ENCODE peak calls at places on chromosome 15, in seven cellular contexts. T is Kasumi-1, K is HTR-8/SVneo, B is A172, S is body of pancreas, H is mesendoderm, D is C1 segment of cervical spinal cord. W is an unnamed sample.

GRCh38 chr15:81024265-81024875 is 23.6 kb downstream of the TLNRD1 start:
- DNase-seq in T (peak), K (no peak), B (no peak), S (no peak), H (peak), D (no peak), W (no peak)

GRCh38 chr15:52749250-52749649 is 40.9 kb downstream of the ONECUT1 start:
- DNase-seq in T (no peak), K (no peak), B (no peak), S (no peak), H (peak), D (no peak), W (no peak)

GRCh38 chr15:52331490-52332240 is 36.1 kb upstream of the MYO5C start:
- DNase-seq in T (peak), K (peak), B (peak), S (peak), H (peak), D (no peak), W (peak)

GRCh38 chr15:89057506-89058133 is 30.6 kb upstream of the ABHD2 start:
- DNase-seq in T (peak), K (peak), B (peak), S (peak), H (peak), D (peak), W (peak)

GRCh38 chr15:66187271-66187670 is 66.3 kb downstream of the MEGF11 start:
- DNase-seq in T (no peak), K (no peak), B (no peak), S (no peak), H (no peak), D (no peak), W (no peak)

GRCh38 chr15:62571072-62571471 is 406.0 kb upstream of the C2CD4B start:
- DNase-seq in T (no peak), K (no peak), B (no peak), S (no peak), H (no peak), D (no peak), W (no peak)

GRCh38 chr15:77482570-77482969 is 61.9 kb downstream of the HMG20A start:
- DNase-seq in T (no peak), K (peak), B (peak), S (no peak), H (no peak), D (no peak), W (peak)

GRCh38 chr15:58383876-58384275 is 47.9 kb upstream of the LIPC start:
- DNase-seq in T (no peak), K (no peak), B (no peak), S (no peak), H (peak), D (no peak), W (no peak)

GRCh38 chr15:82968066-82968465 is 15.5 kb upstream of the HOMER2 start:
- DNase-seq in T (peak), K (no peak), B (peak), S (no peak), H (no peak), D (no peak), W (peak)

GRCh38 chr15:29452881-29453731 is 183.5 kb upstream of the NSMCE3 start:
- DNase-seq in T (peak), K (no peak), B (peak), S (no peak), H (no peak), D (no peak), W (no peak)

GRCh38 chr15:56468271-56468912 is 3.5 kb upstream of the MNS1 start:
- DNase-seq in T (peak), K (no peak), B (peak), S (no peak), H (peak), D (no peak), W (no peak)

GRCh38 chr15:27492021-27492621 is 521.1 kb downstream of the GABRG3 start:
- DNase-seq in T (no peak), K (no peak), B (no peak), S (no peak), H (peak), D (peak), W (peak)

GRCh38 chr15:40471778-40472130 is 970 bp downstream of the CHST14 start:
- DNase-seq in T (peak), K (no peak), B (peak), S (peak), H (peak), D (no peak), W (peak)

GRCh38 chr15:69784808-69785550 is 312.7 kb downstream of the TLE3 start:
- DNase-seq in T (no peak), K (no peak), B (peak), S (no peak), H (no peak), D (no peak), W (peak)

GRCh38 chr15:43370310-43370974 is 401 bp downstream of the ZSCAN29 start:
- DNase-seq in T (no peak), K (peak), B (no peak), S (peak), H (peak), D (peak), W (peak)

GRCh38 chr15:90221251-90221900 is 12.4 kb downstream of the CIB1 start:
- DNase-seq in T (peak), K (peak), B (peak), S (peak), H (peak), D (peak), W (peak)

GRCh38 chr15:95287774-95288173 is 1042.7 kb upstream of the NR2F2 start:
- DNase-seq in T (no peak), K (no peak), B (no peak), S (no peak), H (peak), D (no peak), W (no peak)